ENCODE peak calls at places on chromosomes 5 and 9, in six cellular contexts. L, S, W, J, A and Y are unnamed samples. For H3K27me3, the result is how much of the 10 kb centered on the place peaks cover.

GRCh38 chr5:179266291-179267070 is 78.8 kb downstream of the ADAMTS2 start:
- DNase-seq in A (peak), S (peak), J (no peak), L (no peak), W (no peak), Y (peak)

GRCh38 chr5:1175015-1175414 is 26.4 kb upstream of the SLC6A19 start:
- DNase-seq in J (no peak), A (peak), W (no peak), L (no peak), S (peak), Y (no peak)

GRCh38 chr9:131048820-131049219 is 39.8 kb downstream of the LAMC3 start:
- DNase-seq in S (no peak), W (no peak), A (no peak), L (no peak), J (no peak), Y (no peak)

GRCh38 chr5:78544531-78545200 is 103.9 kb downstream of the LHFPL2 start:
- DNase-seq in A (no peak), L (peak), S (no peak), W (no peak), J (no peak), Y (no peak)

GRCh38 chr5:10913846-10914245 is 152.8 kb upstream of the DAP start:
- DNase-seq in A (no peak), S (no peak), J (no peak), W (no peak), L (peak), Y (no peak)

GRCh38 chr9:19969721-19970120 is 180.9 kb upstream of the SLC24A2 start:
- DNase-seq in L (no peak), J (no peak), S (no peak), W (no peak), A (no peak), Y (no peak)

GRCh38 chr5:169637085-169637855 is at the start of gene DOCK2:
- DNase-seq in L (no peak), A (peak), W (no peak), J (no peak), S (peak), Y (no peak)

GRCh38 chr5:107518219-107519015 is 152.3 kb downstream of the EFNA5 start:
- DNase-seq in J (no peak), A (no peak), W (no peak), L (no peak), S (no peak), Y (no peak)

GRCh38 chr5:150571836-150572235 is 63.9 kb downstream of the NDST1 start:
- DNase-seq in A (no peak), W (no peak), L (no peak), J (no peak), S (no peak), Y (no peak)

GRCh38 chr9:128768581-128768980 is 3.1 kb downstream of the ZER1 start:
- DNase-seq in W (no peak), L (no peak), A (no peak), J (no peak), S (no peak), Y (no peak)

GRCh38 chr5:151696470-151697061 is 9.9 kb upstream of the SPARC start:
- DNase-seq in L (peak), S (peak), A (peak), W (no peak), J (no peak), Y (no peak)

GRCh38 chr5:7745882-7746735 is 104.8 kb downstream of the CFAP90 start:
- DNase-seq in W (peak), L (peak), J (peak), A (peak), S (peak), Y (peak)

GRCh38 chr9:133821606-133822438 is 83.7 kb upstream of the SARDH start:
- DNase-seq in A (no peak), J (no peak), L (peak), S (no peak), W (no peak), Y (no peak)

GRCh38 chr9:117334101-117334500 is 80.8 kb downstream of the ASTN2 start:
- DNase-seq in S (no peak), L (no peak), J (no peak), W (no peak), A (no peak), Y (no peak)

GRCh38 chr5:153520952-153521351 is 30.5 kb downstream of the GRIA1 start:
- DNase-seq in L (peak), W (no peak), A (no peak), J (no peak), S (no peak), Y (no peak)

GRCh38 chr9:93193373-93193725 is 9.4 kb downstream of the WNK2 start:
- DNase-seq in A (no peak), J (no peak), S (no peak), L (no peak), W (no peak), Y (no peak)

GRCh38 chr5:152051499-152052454 is 127.1 kb upstream of the GLRA1 start:
- DNase-seq in W (no peak), J (no peak), L (no peak), A (no peak), S (no peak), Y (no peak)

GRCh38 chr5:51829691-51830090 is 446.4 kb downstream of the ISL1 start:
- DNase-seq in L (no peak), A (no peak), J (no peak), W (no peak), S (no peak), Y (no peak)

GRCh38 chr5:9209846-9210547 is 335.9 kb downstream of the SEMA5A start:
- DNase-seq in W (no peak), S (no peak), L (peak), A (no peak), J (no peak), Y (no peak)

GRCh38 chr5:106171708-106172107 is 1499.0 kb downstream of the EFNA5 start:
- DNase-seq in J (no peak), W (no peak), A (no peak), S (no peak), L (peak), Y (no peak)

GRCh38 chr9:85332487-85332886 is 409.3 kb downstream of the AGTPBP1 start:
- DNase-seq in S (no peak), A (no peak), L (no peak), J (peak), W (no peak), Y (peak)

GRCh38 chr5:133368009-133368408 is 244.3 kb downstream of the FSTL4 start:
- DNase-seq in A (no peak), J (no peak), L (no peak), W (no peak), S (no peak), Y (no peak)

GRCh38 chr9:16058131-16058549 is 505.3 kb downstream of the CCDC171 start:
- DNase-seq in A (no peak), J (no peak), W (no peak), L (peak), S (no peak), Y (no peak)

GRCh38 chr9:37390759-37391158 is 31.7 kb upstream of the GRHPR start:
- DNase-seq in A (no peak), J (peak), L (no peak), W (peak), S (no peak), Y (peak)

GRCh38 chr5:135339189-135339588 is 59.8 kb downstream of the MACROH2A1 start:
- DNase-seq in W (no peak), S (no peak), L (no peak), J (no peak), A (peak), Y (no peak)

GRCh38 chr5:167835146-167835545 is 456.3 kb upstream of the WWC1 start:
- DNase-seq in A (no peak), S (no peak), L (no peak), J (no peak), W (no peak), Y (no peak)

GRCh38 chr9:69018688-69019087 is 4.8 kb upstream of the PRKACG start:
- DNase-seq in W (no peak), A (no peak), S (no peak), J (no peak), L (no peak), Y (no peak)

GRCh38 chr5:139470821-139471300 is at the start of gene SMIM33:
- DNase-seq in S (no peak), J (no peak), W (no peak), L (no peak), A (no peak), Y (no peak)

GRCh38 chr5:172412724-172413260 is 41.5 kb downstream of the SH3PXD2B start:
- DNase-seq in L (peak), W (peak), J (no peak), A (peak), S (peak), Y (no peak)

GRCh38 chr5:176396330-176396729 is 7.8 kb downstream of the HIGD2A start:
- DNase-seq in W (no peak), A (no peak), S (no peak), L (peak), J (no peak), Y (no peak)

GRCh38 chr9:135363556-135363955 is 116.0 kb upstream of the PPP1R26 start:
- DNase-seq in A (no peak), W (no peak), J (no peak), L (no peak), S (no peak), Y (no peak)

GRCh38 chr5:172450861-172451695 is 3.2 kb downstream of the SH3PXD2B start:
- DNase-seq in S (no peak), W (peak), A (peak), L (no peak), J (no peak), Y (no peak)

GRCh38 chr9:2837915-2838314 is 6.0 kb downstream of the PUM3 start:
- DNase-seq in L (peak), J (no peak), A (no peak), W (no peak), S (no peak), Y (no peak)

GRCh38 chr5:131810510-131811249 is 13.9 kb upstream of the FNIP1 start:
- DNase-seq in W (no peak), A (no peak), L (peak), J (peak), S (no peak), Y (peak)

GRCh38 chr5:9222054-9222738 is 323.7 kb downstream of the SEMA5A start:
- DNase-seq in J (no peak), L (no peak), W (no peak), S (no peak), A (no peak), Y (no peak)

GRCh38 chr5:67680109-67680508 is 483.5 kb upstream of the CD180 start:
- DNase-seq in S (no peak), L (no peak), A (no peak), J (no peak), W (no peak), Y (no peak)

GRCh38 chr5:109247943-109248342 is 161.8 kb downstream of the PJA2 start:
- DNase-seq in A (no peak), J (no peak), S (no peak), L (no peak), W (no peak), Y (no peak)

GRCh38 chr9:34956648-34957047 is 1.4 kb upstream of the PHF24 start:
- DNase-seq in A (no peak), J (no peak), L (no peak), S (no peak), W (no peak), Y (no peak)

GRCh38 chr9:34962530-34962929 is 4.4 kb downstream of the PHF24 start:
- DNase-seq in W (no peak), S (no peak), J (no peak), A (no peak), L (no peak), Y (no peak)

GRCh38 chr9:34957492-34958410 is at the start of gene PHF24:
- DNase-seq in S (no peak), A (peak), J (no peak), W (no peak), L (no peak), Y (no peak)

GRCh38 chr9:34961574-34962480 is 3.7 kb downstream of the PHF24 start:
- DNase-seq in J (no peak), W (no peak), A (no peak), S (no peak), L (peak), Y (no peak)

DNA sequence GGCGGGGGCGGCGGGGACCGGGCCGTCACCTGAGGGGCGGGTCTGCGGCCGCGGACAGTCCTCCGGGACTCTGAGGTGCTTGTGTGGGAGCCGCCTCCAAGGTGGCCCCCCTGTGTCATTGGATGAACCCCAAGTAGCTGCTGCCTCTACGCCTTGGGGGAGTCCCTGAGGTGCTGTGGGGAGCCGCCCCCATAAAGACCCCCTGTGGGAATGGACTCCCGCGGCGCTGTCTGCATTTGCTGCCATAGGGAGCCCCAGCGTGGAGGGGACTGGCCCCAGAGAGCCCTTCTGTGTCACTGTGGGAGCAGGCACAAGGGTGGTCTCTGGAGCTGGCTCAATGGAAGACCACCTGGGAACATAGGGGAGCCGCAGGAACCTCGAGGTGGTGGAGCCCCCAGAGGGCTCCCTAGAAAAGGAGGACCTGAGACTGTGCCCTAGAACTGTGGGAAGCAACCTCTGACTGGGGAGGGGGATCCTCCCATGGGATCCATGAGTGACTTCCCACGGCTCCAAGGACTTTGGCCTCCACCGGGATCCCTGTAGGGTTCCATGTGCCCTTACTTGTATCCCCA is 412 bp downstream of the PHF24 start:
- DNase-seq in A (no peak), L (no peak), J (no peak), W (no peak), S (no peak), Y (no peak)
- H3K27me3 ChIP-seq in A (under half), L (half or more), J (under half), W (under half), S (half or more), Y (under half)

DNA sequence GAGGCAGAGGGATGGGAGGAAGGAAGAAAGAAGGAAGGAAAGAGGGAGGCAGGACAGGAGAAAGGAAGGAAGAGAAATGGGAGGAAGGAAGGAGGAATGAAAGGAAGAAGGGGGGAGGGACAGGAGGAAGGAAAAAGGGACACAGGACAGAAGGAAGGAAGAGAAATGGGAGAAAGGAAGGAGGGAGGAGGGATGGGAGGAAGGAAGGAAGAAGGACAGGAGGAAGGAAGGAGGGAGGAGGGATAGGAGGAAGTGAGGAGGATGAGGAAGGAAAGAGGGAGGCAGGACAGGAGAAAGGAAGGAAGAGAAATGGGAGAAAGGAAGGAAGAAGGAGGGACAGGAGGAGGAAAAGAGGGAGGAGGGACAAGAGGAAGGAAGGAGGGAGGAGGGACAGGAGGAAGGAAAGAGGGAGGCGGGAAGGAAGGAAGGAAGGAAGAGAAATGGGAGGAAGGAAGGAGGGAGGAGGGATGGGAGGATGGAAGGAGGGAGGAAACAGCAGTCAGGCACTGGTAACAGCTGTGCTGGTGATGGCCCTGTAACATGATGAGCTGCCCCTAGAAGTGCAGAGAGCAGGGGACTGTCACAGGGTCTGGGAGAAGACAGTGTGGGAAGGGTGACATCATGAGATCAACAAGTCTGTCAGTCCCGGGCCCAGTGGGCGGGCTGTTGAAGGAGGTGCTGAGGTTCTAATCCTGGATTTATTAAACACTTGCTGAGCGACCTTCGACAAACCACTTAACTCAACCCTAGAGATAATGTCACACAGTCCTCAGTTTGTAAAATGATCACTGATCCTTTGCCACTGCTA is 10.7 kb upstream of the IRX1 start:
- DNase-seq in L (no peak), S (no peak), J (no peak), W (no peak), A (no peak), Y (no peak)
- H3K27me3 ChIP-seq in L (under half), S (half or more), J (under half), W (under half), A (under half), Y (under half)

GRCh38 chr9:121688149-121688680 is 36.8 kb downstream of the DAB2IP start:
- DNase-seq in A (peak), L (no peak), S (peak), J (no peak), W (no peak), Y (no peak)
- H3K27me3 ChIP-seq in A (under half), L (under half), S (under half), J (under half), W (under half), Y (under half)

GRCh38 chr9:88559661-88560060 is 24.7 kb downstream of the NXNL2 start:
- DNase-seq in S (no peak), W (no peak), L (peak), A (peak), J (no peak), Y (no peak)
- H3K27me3 ChIP-seq in S (under half), W (under half), L (under half), A (under half), J (under half), Y (under half)